ENCODE peak calls at places on chromosomes 5 and 9, in five cellular contexts. Q, E, C, S and I are unnamed samples.

GRCh38 chr5:96602776-96603175 is 59.4 kb upstream of the CAST start:
- DNase-seq in Q (no peak), E (no peak), C (no peak), S (no peak), I (no peak)

GRCh38 chr5:51829691-51830090 is 446.4 kb downstream of the ISL1 start:
- DNase-seq in Q (no peak), E (no peak), C (no peak), S (no peak), I (no peak)

GRCh38 chr9:90966475-90967150 is 165.0 kb downstream of the SYK start:
- DNase-seq in Q (no peak), E (no peak), C (no peak), S (no peak), I (no peak)

GRCh38 chr9:137383453-137384115 is 39.4 kb downstream of the EXD3 start:
- DNase-seq in Q (no peak), E (no peak), C (no peak), S (no peak), I (no peak)

GRCh38 chr5:92761585-92761984 is 819.4 kb downstream of the NR2F1-AS1 start:
- DNase-seq in Q (no peak), E (no peak), C (no peak), S (no peak), I (no peak)

GRCh38 chr5:59328801-59329296 is 564.7 kb downstream of the PDE4D start:
- DNase-seq in Q (no peak), E (no peak), C (no peak), S (no peak), I (peak)

GRCh38 chr5:572398-573019 is 39.6 kb upstream of the CEP72 start:
- DNase-seq in Q (no peak), E (no peak), C (no peak), S (no peak), I (no peak)

GRCh38 chr5:180212363-180213255 is 3.6 kb upstream of the RASGEF1C start:
- DNase-seq in Q (no peak), E (no peak), C (no peak), S (no peak), I (no peak)

GRCh38 chr5:21236896-21237830 is 1249.2 kb upstream of the CDH18 start:
- DNase-seq in Q (no peak), E (no peak), C (no peak), S (no peak), I (no peak)

GRCh38 chr5:141968914-141969608 is at the start of gene RNF14:
- DNase-seq in Q (peak), E (peak), C (peak), S (peak), I (peak)

GRCh38 chr5:111772456-111772855 is 15.5 kb upstream of the NREP start:
- DNase-seq in Q (no peak), E (no peak), C (no peak), S (no peak), I (peak)

GRCh38 chr5:90954951-90955635 is 396.5 kb downstream of the ADGRV1 start:
- DNase-seq in Q (no peak), E (no peak), C (no peak), S (no peak), I (no peak)

GRCh38 chr9:4600363-4600762 is 61.7 kb upstream of the PLPP6 start:
- DNase-seq in Q (no peak), E (no peak), C (no peak), S (no peak), I (no peak)

GRCh38 chr9:87217056-87217455 is 269.8 kb upstream of the GAS1 start:
- DNase-seq in Q (no peak), E (no peak), C (no peak), S (no peak), I (no peak)

GRCh38 chr5:113060410-113061025 is 83.9 kb downstream of the DCP2 start:
- DNase-seq in Q (no peak), E (no peak), C (no peak), S (no peak), I (no peak)

GRCh38 chr5:113057437-113058052 is 80.9 kb downstream of the DCP2 start:
- DNase-seq in Q (no peak), E (no peak), C (no peak), S (no peak), I (peak)

GRCh38 chr5:113058706-113059226 is 82.2 kb downstream of the DCP2 start:
- DNase-seq in Q (no peak), E (no peak), C (no peak), S (no peak), I (no peak)

GRCh38 chr5:113058269-113058668 is 81.7 kb downstream of the DCP2 start:
- DNase-seq in Q (no peak), E (no peak), C (no peak), S (no peak), I (peak)

GRCh38 chr5:113059232-113059805 is 82.7 kb downstream of the DCP2 start:
- DNase-seq in Q (no peak), E (no peak), C (no peak), S (no peak), I (no peak)
- H3K27ac ChIP-seq in Q (no peak), E (no peak), C (no peak), S (no peak), I (peak)

DNA sequence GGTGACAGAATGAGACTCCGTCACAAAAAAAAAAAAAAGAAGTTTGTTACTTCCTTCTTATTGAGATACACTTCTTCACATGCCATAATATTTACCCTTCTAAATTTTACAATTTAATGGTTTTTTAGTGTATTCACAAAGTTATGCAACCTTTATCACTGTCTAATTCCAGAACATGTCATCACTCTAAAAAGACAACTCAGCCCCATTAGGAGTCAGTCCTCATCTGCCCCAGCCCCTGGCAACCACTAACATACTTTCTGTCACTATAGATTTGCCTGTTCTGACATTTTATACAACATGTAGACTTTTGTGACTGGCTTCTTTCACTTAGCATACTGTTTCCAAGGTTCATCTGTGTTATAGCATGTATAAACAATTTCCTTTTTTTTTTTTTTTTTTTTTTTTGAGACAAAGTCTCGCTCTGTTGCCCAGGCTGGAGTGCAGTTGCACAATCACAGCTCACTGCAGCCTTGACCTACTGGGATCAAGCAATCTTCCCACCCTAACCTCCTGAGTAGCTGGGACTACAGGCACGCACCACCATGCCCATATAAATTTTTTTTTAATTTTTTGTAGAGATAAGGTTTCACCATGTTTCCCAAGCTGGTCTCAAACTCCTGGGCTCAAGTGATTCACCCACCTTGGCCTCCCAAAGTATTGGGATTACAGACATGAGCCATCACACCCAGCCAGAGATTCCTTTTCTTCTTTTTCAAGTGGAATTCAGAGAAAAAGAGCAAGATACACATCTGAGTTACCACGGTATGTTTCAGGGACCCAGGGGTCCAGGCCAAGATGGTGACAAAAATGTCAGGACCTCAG is 17.9 kb downstream of the AQP3 start:
- DNase-seq in Q (no peak), E (no peak), C (no peak), S (no peak), I (no peak)
- H3K27ac ChIP-seq in Q (no peak), E (no peak), C (no peak), S (no peak), I (no peak)

GRCh38 chr5:61455179-61456006 is 123.3 kb downstream of the ZSWIM6 start:
- DNase-seq in Q (no peak), E (no peak), C (no peak), S (no peak), I (peak)
- H3K27ac ChIP-seq in Q (no peak), E (no peak), C (no peak), S (no peak), I (no peak)

GRCh38 chr5:64939772-64940510 is 171.2 kb downstream of the CWC27 start:
- DNase-seq in Q (no peak), E (peak), C (peak), S (no peak), I (peak)
- H3K27ac ChIP-seq in Q (peak), E (no peak), C (peak), S (no peak), I (peak)

GRCh38 chr9:114343471-114344187 is 14.0 kb downstream of the ORM2 start:
- DNase-seq in Q (no peak), E (no peak), C (no peak), S (no peak), I (no peak)

GRCh38 chr9:114345493-114346065 is 15.9 kb downstream of the ORM2 start:
- DNase-seq in Q (no peak), E (no peak), C (no peak), S (no peak), I (no peak)

GRCh38 chr9:114346146-114346545 is 16.5 kb downstream of the ORM2 start:
- DNase-seq in Q (no peak), E (no peak), C (no peak), S (no peak), I (no peak)

GRCh38 chr9:114344188-114344566 is 14.5 kb downstream of the ORM2 start:
- DNase-seq in Q (no peak), E (no peak), C (no peak), S (no peak), I (no peak)

DNA sequence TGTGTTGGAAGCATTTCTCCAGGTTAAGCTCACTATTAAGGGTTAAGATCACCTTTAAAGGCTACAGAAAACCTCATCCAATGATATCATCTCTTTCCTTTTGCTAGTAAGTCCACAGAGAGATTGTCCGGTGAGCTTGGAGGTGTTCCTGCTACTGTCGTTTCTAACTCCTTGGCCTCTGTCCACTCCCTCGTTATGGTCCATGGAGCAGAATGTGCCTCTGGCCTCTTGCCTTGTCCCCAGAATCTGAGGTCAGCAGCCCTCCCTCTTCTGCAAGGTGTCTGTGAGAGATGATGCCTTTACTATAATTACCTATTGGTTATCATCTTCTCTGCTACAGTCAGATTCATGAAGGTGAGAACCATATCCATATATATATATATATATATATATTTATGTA is 15.0 kb downstream of the ORM2 start:
- DNase-seq in Q (no peak), E (no peak), C (no peak), S (no peak), I (no peak)
- H3K27ac ChIP-seq in Q (no peak), E (no peak), C (no peak), S (no peak), I (no peak)

GRCh38 chr5:32406650-32407049 is 37.9 kb downstream of the ZFR start:
- DNase-seq in Q (no peak), E (no peak), C (no peak), S (no peak), I (no peak)
- H3K27ac ChIP-seq in Q (no peak), E (no peak), C (no peak), S (no peak), I (no peak)

DNA sequence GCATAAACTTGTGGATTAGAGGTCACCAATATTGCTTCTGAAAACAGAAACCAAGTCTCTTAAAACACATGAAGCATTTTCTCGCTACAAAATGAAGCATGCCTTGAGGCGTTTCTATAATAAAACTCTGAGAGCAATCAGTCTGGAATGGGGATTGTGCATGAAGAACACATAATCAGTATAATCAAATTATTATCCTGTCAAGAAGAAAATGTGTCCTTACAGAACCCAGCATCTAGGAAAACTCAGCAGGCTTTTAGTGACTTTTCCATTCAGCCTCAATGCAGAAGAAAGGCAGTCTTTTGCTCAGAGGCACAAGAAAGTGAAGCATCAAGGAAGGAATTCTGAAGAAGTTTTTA is 121.9 kb downstream of the CDH18 start:
- DNase-seq in Q (no peak), E (no peak), C (no peak), S (no peak), I (no peak)
- H3K27ac ChIP-seq in Q (no peak), E (no peak), C (no peak), S (no peak), I (no peak)

GRCh38 chr5:124844371-124844770 is 97.9 kb upstream of the ZNF608 start:
- DNase-seq in Q (no peak), E (no peak), C (no peak), S (no peak), I (no peak)

GRCh38 chr5:124839371-124839998 is 93.0 kb upstream of the ZNF608 start:
- DNase-seq in Q (no peak), E (no peak), C (no peak), S (no peak), I (no peak)

GRCh38 chr5:124843596-124843899 is 97.1 kb upstream of the ZNF608 start:
- DNase-seq in Q (no peak), E (no peak), C (no peak), S (no peak), I (no peak)

GRCh38 chr5:124841829-124842712 is 95.6 kb upstream of the ZNF608 start:
- DNase-seq in Q (no peak), E (no peak), C (no peak), S (no peak), I (no peak)

GRCh38 chr5:124842725-124843595 is 96.5 kb upstream of the ZNF608 start:
- DNase-seq in Q (no peak), E (no peak), C (no peak), S (no peak), I (no peak)
- H3K27ac ChIP-seq in Q (no peak), E (no peak), C (no peak), S (no peak), I (no peak)

GRCh38 chr5:143650296-143650695 is 161.7 kb upstream of the HMHB1 start:
- DNase-seq in Q (no peak), E (no peak), C (no peak), S (peak), I (no peak)
- H3K27ac ChIP-seq in Q (no peak), E (no peak), C (no peak), S (no peak), I (no peak)